ENCODE peak calls at places on chromosomes 11 and 22, in nine cellular contexts. T is mucosa of descending colon; K is H9; I is pancreas; O is stomach; V is CD8-positive, alpha-beta memory T cell; C is HCT116; D is A549; F is naive thymus-derived CD4-positive, alpha-beta T cell. H is an unnamed sample. For H3K4me1, the result is how much of the 10 kb centered on the place peaks cover.

GRCh38 chr22:50169774-50170341 is 673 bp upstream of the PANX2 start:
- DNase-seq in K (no peak), O (peak), I (no peak), V (peak), C (no peak), T (no peak), D (no peak), F (no peak), H (no peak)

GRCh38 chr11:21582791-21583190 is 610.1 kb upstream of the ANO5 start:
- DNase-seq in F (no peak), I (no peak), C (no peak), D (no peak), V (no peak), T (no peak), K (no peak), O (no peak), H (no peak)

GRCh38 chr11:1852885-1853284 is at the start of gene LSP1:
- DNase-seq in I (peak), V (peak), O (peak), K (no peak), F (no peak), T (peak), C (no peak), D (no peak), H (no peak)

GRCh38 chr11:120839201-120839600 is 184.7 kb upstream of the TBCEL start:
- DNase-seq in K (no peak), T (no peak), O (no peak), D (no peak), V (no peak), C (no peak), F (no peak), I (no peak), H (no peak)

GRCh38 chr11:61163714-61164609 is 2.7 kb upstream of the VPS37C start:
- DNase-seq in K (no peak), C (no peak), T (no peak), I (no peak), O (peak), F (no peak), D (no peak), V (no peak), H (no peak)

GRCh38 chr11:69711824-69712801 is 8.3 kb upstream of the FGF19 start:
- DNase-seq in K (no peak), D (no peak), T (no peak), O (no peak), I (no peak), C (peak), F (no peak), V (no peak), H (no peak)

GRCh38 chr22:39470462-39471335 is 13.9 kb downstream of the MGAT3 start:
- DNase-seq in C (no peak), V (no peak), T (no peak), O (no peak), K (no peak), D (no peak), I (no peak), F (no peak), H (no peak)

GRCh38 chr22:49838771-49839717 is 11.4 kb upstream of the BRD1 start:
- DNase-seq in C (no peak), D (no peak), F (peak), T (peak), O (no peak), I (peak), V (peak), K (peak), H (no peak)

GRCh38 chr22:45880732-45881523 is 96.0 kb downstream of the WNT7B start:
- DNase-seq in I (peak), D (no peak), T (no peak), C (no peak), K (peak), V (peak), F (no peak), O (no peak), H (no peak)

GRCh38 chr11:35786918-35787557 is 124.5 kb downstream of the TRIM44 start:
- DNase-seq in T (no peak), C (no peak), D (no peak), V (no peak), K (no peak), I (no peak), O (no peak), F (no peak), H (no peak)

GRCh38 chr22:44248926-44249325 is 63.8 kb downstream of the SHISAL1 start:
- DNase-seq in T (no peak), F (no peak), C (no peak), O (peak), K (no peak), I (no peak), V (no peak), D (no peak), H (no peak)

GRCh38 chr11:77155556-77156130 is 27.6 kb downstream of the MYO7A start:
- DNase-seq in I (peak), D (no peak), C (no peak), K (no peak), F (no peak), O (no peak), V (no peak), T (no peak), H (no peak)

GRCh38 chr11:33387586-33387985 is 130.4 kb downstream of the HIPK3 start:
- DNase-seq in C (no peak), D (no peak), K (no peak), O (no peak), T (no peak), I (no peak), V (no peak), F (no peak), H (no peak)

GRCh38 chr11:78039919-78040671 is 17.0 kb upstream of the KCTD14 start:
- DNase-seq in V (no peak), O (peak), T (peak), K (no peak), D (peak), C (no peak), I (peak), F (no peak), H (peak)

GRCh38 chr11:114077482-114078305 is 18.2 kb downstream of the ZBTB16 start:
- DNase-seq in K (no peak), I (no peak), O (no peak), F (no peak), V (peak), D (no peak), C (no peak), T (no peak), H (no peak)

GRCh38 chr11:128158860-128159259 is 428.5 kb downstream of the ETS1 start:
- DNase-seq in F (no peak), I (no peak), D (no peak), K (no peak), C (no peak), V (no peak), O (no peak), T (no peak), H (no peak)

GRCh38 chr22:41302016-41302767 is 867 bp downstream of the ZC3H7B start:
- DNase-seq in K (no peak), C (no peak), O (no peak), V (no peak), D (no peak), T (peak), F (peak), I (peak), H (no peak)

GRCh38 chr11:18696638-18697225 is 1.8 kb upstream of the TMEM86A start:
- DNase-seq in C (no peak), F (no peak), T (no peak), I (no peak), D (no peak), V (no peak), O (no peak), K (no peak), H (no peak)

GRCh38 chr22:17830041-17830961 is 56.0 kb upstream of the BID start:
- DNase-seq in K (peak), F (peak), T (peak), I (peak), C (peak), V (peak), O (peak), D (peak), H (peak)

GRCh38 chr11:67311556-67312082 is 8.3 kb downstream of the SSH3 start:
- DNase-seq in F (no peak), V (no peak), T (no peak), D (no peak), K (no peak), I (no peak), C (no peak), O (peak), H (no peak)
- H3K4me1 ChIP-seq in F (under half), V (under half), T (under half), D (under half), K (under half), I (under half), C (under half), O (under half), H (under half)

DNA sequence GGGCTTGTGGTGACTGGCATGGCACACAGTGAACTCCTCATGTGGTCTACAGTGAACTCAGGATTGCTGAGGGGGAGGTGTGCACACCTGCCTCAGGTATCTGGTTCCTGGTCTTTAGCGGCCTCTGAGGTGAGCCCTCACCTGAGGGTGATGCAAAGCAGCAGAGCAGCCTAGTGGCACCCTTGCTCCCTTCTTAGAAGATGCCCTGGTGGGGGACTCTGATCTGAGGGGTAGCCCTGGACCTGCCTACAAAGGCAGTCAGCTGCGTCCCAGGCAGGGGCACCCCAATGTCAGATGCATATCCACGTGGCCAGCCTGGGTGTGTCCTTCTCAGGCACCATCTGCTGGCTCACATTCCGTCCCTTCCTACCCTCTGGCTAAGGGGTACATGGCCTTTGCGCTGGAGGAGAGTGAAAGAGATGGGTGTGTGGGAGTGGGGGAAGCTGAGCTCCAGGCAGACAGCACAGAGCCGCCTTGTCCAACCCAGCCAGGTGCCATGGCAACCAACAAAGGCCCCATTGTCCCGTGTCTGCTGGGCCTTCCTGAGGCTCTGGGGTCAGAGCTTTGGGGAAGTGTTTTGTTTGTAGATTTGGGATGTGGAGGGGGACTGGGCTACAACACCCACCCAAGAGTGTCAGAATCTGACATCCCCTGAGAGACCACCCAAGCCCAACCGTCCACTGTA is 5.8 kb downstream of the PLEKHB1 start:
- DNase-seq in C (peak), F (no peak), T (no peak), I (peak), K (no peak), D (no peak), V (no peak), O (no peak), H (peak)
- H3K4me1 ChIP-seq in C (under half), F (under half), T (under half), I (under half), K (under half), D (under half), V (under half), O (under half), H (under half)

GRCh38 chr11:30753994-30754393 is 167.8 kb upstream of the MPPED2 start:
- DNase-seq in D (no peak), C (no peak), O (no peak), I (no peak), F (no peak), K (no peak), V (no peak), T (no peak), H (no peak)
- H3K4me1 ChIP-seq in D (under half), C (under half), O (under half), I (under half), F (under half), K (under half), V (under half), T (under half), H (under half)

GRCh38 chr11:118207079-118207478 is 17.7 kb downstream of the JAML start:
- DNase-seq in V (no peak), C (no peak), T (no peak), I (no peak), F (no peak), O (no peak), D (no peak), K (no peak), H (no peak)

GRCh38 chr11:118209037-118209436 is 15.8 kb downstream of the JAML start:
- DNase-seq in O (no peak), D (no peak), F (no peak), I (no peak), C (no peak), T (no peak), V (no peak), K (no peak), H (no peak)

GRCh38 chr11:118206612-118207031 is 18.2 kb downstream of the JAML start:
- DNase-seq in V (no peak), O (no peak), I (no peak), F (no peak), T (no peak), K (no peak), D (no peak), C (no peak), H (peak)

GRCh38 chr11:118202599-118203422 is 22.0 kb downstream of the JAML start:
- DNase-seq in K (no peak), I (no peak), D (no peak), T (peak), F (no peak), O (peak), V (peak), C (no peak), H (no peak)

GRCh38 chr11:118205979-118206611 is 18.7 kb downstream of the JAML start:
- DNase-seq in C (no peak), V (no peak), K (no peak), D (no peak), F (no peak), O (no peak), I (no peak), T (no peak), H (no peak)
- H3K4me1 ChIP-seq in C (under half), V (half or more), K (under half), D (under half), F (under half), O (under half), I (under half), T (under half), H (under half)

H was measured in endothelial cell of umbilical vein.